ENCODE peak calls at places on chromosomes 4 and X, in four cellular contexts. N, S, A and G are unnamed samples. For H3K36me3, the result is how much of the 10 kb centered on the place peaks cover.

GRCh38 chrX:115408736-115409390 is 119.3 kb downstream of the LUZP4 start:
- DNase-seq in A (no peak), N (no peak), S (peak), G (no peak)

GRCh38 chr4:142752331-142752830 is 93.7 kb downstream of the INPP4B start:
- DNase-seq in S (peak), A (no peak), N (no peak), G (no peak)

GRCh38 chr4:37928896-37929537 is 31.2 kb upstream of the PTTG2 start:
- DNase-seq in N (no peak), A (no peak), S (peak), G (no peak)

GRCh38 chr4:103198111-103198765 is at the start of gene CENPE:
- DNase-seq in S (peak), A (peak), N (peak), G (peak)

GRCh38 chrX:136999021-136999420 is 34.8 kb downstream of the GPR101 start:
- DNase-seq in S (no peak), N (no peak), A (no peak), G (no peak)

GRCh38 chrX:15242899-15243555 is 26.9 kb downstream of the ASB9 start:
- DNase-seq in S (peak), A (no peak), N (no peak), G (peak)

GRCh38 chr4:6362896-6363295 is 93.2 kb downstream of the WFS1 start:
- DNase-seq in S (peak), N (no peak), A (peak), G (peak)

GRCh38 chrX:130186645-130187044 is 14.9 kb downstream of the RAB33A start:
- DNase-seq in S (no peak), N (no peak), A (no peak), G (no peak)

GRCh38 chr4:184669251-184669650 is 19.7 kb downstream of the PRIMPOL start:
- DNase-seq in S (no peak), N (no peak), A (no peak), G (no peak)

GRCh38 chrX:115948018-115948923 is 222.3 kb upstream of the AGTR2 start:
- DNase-seq in S (no peak), A (no peak), N (no peak), G (peak)

GRCh38 chr4:72969957-72970356 is 99.6 kb downstream of the COX18 start:
- DNase-seq in N (no peak), A (no peak), S (peak), G (no peak)

GRCh38 chr4:4443821-4444220 is 56.9 kb downstream of the NSG1 start:
- DNase-seq in A (no peak), S (peak), N (no peak), G (peak)

GRCh38 chr4:7375427-7375826 is 59.3 kb downstream of the PSAPL1 start:
- DNase-seq in A (no peak), S (peak), N (peak), G (no peak)

GRCh38 chr4:184896868-184897715 is 71.3 kb upstream of the ACSL1 start:
- DNase-seq in S (peak), N (no peak), A (no peak), G (no peak)

GRCh38 chr4:6749340-6750171 is 33.0 kb upstream of the KIAA0232 start:
- DNase-seq in S (peak), A (peak), N (peak), G (peak)

GRCh38 chr4:20761826-20762225 is 61.6 kb downstream of the PACRGL start:
- DNase-seq in N (no peak), S (no peak), A (no peak), G (no peak)

GRCh38 chr4:188915175-188915574 is 775.9 kb downstream of the TRIML1 start:
- DNase-seq in A (no peak), S (no peak), N (no peak), G (no peak)

DNA sequence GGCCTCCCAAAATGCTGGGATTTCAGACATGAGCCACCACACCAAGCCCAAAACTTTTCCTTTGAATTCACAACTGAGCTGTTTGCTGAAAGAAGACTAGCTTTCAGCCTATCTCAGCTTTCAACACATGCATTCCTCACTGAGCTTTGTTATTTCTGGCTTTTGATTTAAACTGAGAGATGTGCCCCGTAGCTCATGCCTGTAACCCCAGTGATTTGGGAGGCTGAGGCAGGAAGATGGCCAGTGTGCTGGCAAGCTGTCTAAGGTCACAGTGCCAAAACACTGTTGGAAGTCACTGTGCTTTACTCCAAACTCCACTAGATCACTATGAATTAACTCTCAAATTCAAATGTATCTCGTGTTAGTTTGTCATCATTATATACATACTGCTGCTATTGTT is 779.5 kb downstream of the TRIML1 start:
- DNase-seq in A (no peak), N (no peak), S (no peak), G (no peak)
- H3K36me3 ChIP-seq in A (under half), N (under half), S (under half), G (under half)

DNA sequence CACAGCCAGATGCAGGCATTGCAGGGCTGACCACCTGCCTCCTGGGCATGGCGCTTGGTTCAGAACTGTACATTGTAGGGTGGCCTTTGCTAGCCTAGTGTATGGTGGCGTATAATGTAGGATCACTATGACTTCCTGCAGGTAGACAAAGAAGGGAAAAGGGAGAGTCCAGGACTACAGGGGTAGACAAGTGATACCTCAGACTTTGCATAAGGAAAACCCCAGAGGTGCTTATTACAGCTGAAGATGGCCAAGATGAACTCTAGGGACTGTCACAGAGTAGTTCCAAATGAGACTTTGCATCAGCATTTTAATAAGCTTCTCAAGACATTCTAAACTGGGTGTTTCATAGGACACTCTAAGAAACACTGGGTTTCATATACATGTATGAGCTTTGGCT is 116.4 kb upstream of the PUDP start:
- DNase-seq in S (no peak), N (no peak), A (no peak), G (no peak)
- H3K4me3 ChIP-seq in S (no peak), N (no peak), A (no peak), G (no peak)

GRCh38 chrX:107542500-107542899 is 85.8 kb upstream of the PRPS1 start:
- DNase-seq in A (no peak), S (peak), N (no peak), G (no peak)
- TF ChIP-seq CTCF in A (no peak), S (peak), N (no peak), G (peak)

DNA sequence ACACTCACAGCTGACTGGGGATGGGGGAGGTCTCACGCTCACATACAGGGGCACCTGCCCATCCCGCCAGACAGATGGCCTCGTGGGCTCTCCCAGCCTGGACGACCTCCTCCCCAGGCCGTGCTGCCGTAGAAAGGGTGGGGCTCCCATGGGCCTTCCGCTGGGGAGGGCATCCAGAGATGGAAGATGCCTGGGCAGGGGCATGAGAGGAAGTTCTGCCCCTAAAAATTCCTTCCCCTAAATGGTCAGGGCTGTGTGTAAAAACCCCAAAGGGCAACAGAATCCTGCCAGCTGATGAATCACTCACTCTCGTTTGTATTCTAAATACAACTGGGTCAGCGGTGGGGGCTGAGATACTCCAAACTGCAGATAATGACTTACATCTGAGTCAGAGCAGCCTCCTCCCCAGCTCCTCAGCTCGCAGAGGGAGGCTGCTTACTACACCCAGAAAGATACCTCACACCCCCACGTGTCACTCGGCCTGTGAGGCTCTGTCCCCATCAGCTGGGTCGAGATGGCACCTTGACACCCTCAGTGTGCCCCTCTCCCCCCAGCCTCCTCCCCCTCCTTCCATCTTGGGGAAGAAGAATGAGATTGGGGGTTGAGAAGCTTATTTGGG is 10.1 kb downstream of the WDR1 start:
- DNase-seq in N (peak), A (no peak), S (peak), G (no peak)
- H3K36me3 ChIP-seq in N (under half), A (half or more), S (under half), G (under half)

GRCh38 chrX:71107762-71108360 is 1.3 kb upstream of the CXorf65 start:
- DNase-seq in A (no peak), S (peak), N (no peak), G (no peak)
- H3K4me3 ChIP-seq in A (no peak), S (no peak), N (no peak), G (no peak)